ENCODE peak calls at places on chromosomes 13 and 19, in seven cellular contexts. One of them, this sample, is unnamed.

GRCh38 chr19:23273022-23273593 is 22.9 kb upstream of the ZNF724 start:
- DNase-seq in HFFc6: no peak
- DNase-seq in psoas muscle: peak
- DNase-seq in iris pigment epithelial cell: no peak
- DNase-seq in astrocyte of the spinal cord: peak
- DNase-seq in epithelial cell of esophagus: peak
- DNase-seq in T-helper 2 cell: no peak
- DNase-seq in this sample: no peak

GRCh38 chr19:49497047-49497789 is 984 bp downstream of the RPS11 start:
- DNase-seq in HFFc6: peak
- DNase-seq in psoas muscle: peak
- DNase-seq in iris pigment epithelial cell: peak
- DNase-seq in astrocyte of the spinal cord: peak
- DNase-seq in epithelial cell of esophagus: peak
- DNase-seq in T-helper 2 cell: peak
- DNase-seq in this sample: peak

GRCh38 chr13:99160415-99160814 is 40.2 kb upstream of the UBAC2 start:
- DNase-seq in HFFc6: no peak
- DNase-seq in psoas muscle: no peak
- DNase-seq in iris pigment epithelial cell: no peak
- DNase-seq in astrocyte of the spinal cord: no peak
- DNase-seq in epithelial cell of esophagus: no peak
- DNase-seq in T-helper 2 cell: no peak
- DNase-seq in this sample: no peak

GRCh38 chr19:36330226-36330625 is 48.8 kb downstream of the ZFP14 start:
- DNase-seq in HFFc6: no peak
- DNase-seq in psoas muscle: no peak
- DNase-seq in iris pigment epithelial cell: no peak
- DNase-seq in astrocyte of the spinal cord: no peak
- DNase-seq in epithelial cell of esophagus: no peak
- DNase-seq in T-helper 2 cell: no peak
- DNase-seq in this sample: no peak

GRCh38 chr19:46631481-46631880 is 4.5 kb downstream of the GNG8 start:
- DNase-seq in HFFc6: peak
- DNase-seq in psoas muscle: peak
- DNase-seq in iris pigment epithelial cell: peak
- DNase-seq in astrocyte of the spinal cord: no peak
- DNase-seq in epithelial cell of esophagus: peak
- DNase-seq in T-helper 2 cell: no peak
- DNase-seq in this sample: no peak

GRCh38 chr19:2591537-2592291 is 110.8 kb downstream of the GNG7 start:
- DNase-seq in HFFc6: no peak
- DNase-seq in psoas muscle: no peak
- DNase-seq in iris pigment epithelial cell: no peak
- DNase-seq in astrocyte of the spinal cord: no peak
- DNase-seq in epithelial cell of esophagus: no peak
- DNase-seq in T-helper 2 cell: no peak
- DNase-seq in this sample: no peak

GRCh38 chr13:75226092-75226491 is 255.9 kb downstream of the TBC1D4 start:
- DNase-seq in HFFc6: no peak
- DNase-seq in psoas muscle: no peak
- DNase-seq in iris pigment epithelial cell: no peak
- DNase-seq in astrocyte of the spinal cord: no peak
- DNase-seq in epithelial cell of esophagus: peak
- DNase-seq in T-helper 2 cell: no peak
- DNase-seq in this sample: no peak

GRCh38 chr13:25375727-25376358 is 4.1 kb downstream of the ATP8A2 start:
- DNase-seq in HFFc6: peak
- DNase-seq in psoas muscle: no peak
- DNase-seq in iris pigment epithelial cell: peak
- DNase-seq in astrocyte of the spinal cord: peak
- DNase-seq in epithelial cell of esophagus: peak
- DNase-seq in T-helper 2 cell: no peak
- DNase-seq in this sample: no peak

GRCh38 chr13:93539914-93540313 is 313.3 kb downstream of the GPC6 start:
- DNase-seq in HFFc6: no peak
- DNase-seq in psoas muscle: no peak
- DNase-seq in iris pigment epithelial cell: no peak
- DNase-seq in astrocyte of the spinal cord: no peak
- DNase-seq in epithelial cell of esophagus: no peak
- DNase-seq in T-helper 2 cell: no peak
- DNase-seq in this sample: no peak